ENCODE peak calls at places on chromosomes 5 and 9, in seven cellular contexts. P is bronchial epithelial cell, W is GM23248, L is AG04450, Z is lung, F is K562, N is fibroblast of mammary gland. C is an unnamed sample.

GRCh38 chr5:135154197-135154596 is 120.2 kb upstream of the PITX1 start:
- DNase-seq in P (peak; percentile 98), W (peak; percentile 63), L (no peak), Z (no peak), F (no peak), N (peak; percentile 61), C (no peak)

GRCh38 chr5:39214912-39215709 is 4.3 kb downstream of the FYB1 start:
- DNase-seq in P (no peak), W (no peak), L (no peak), Z (no peak), F (no peak), N (no peak), C (no peak)

GRCh38 chr9:71767421-71768321 is 642 bp downstream of the CEMIP2 start:
- DNase-seq in P (no peak), W (peak; percentile 61), L (no peak), Z (no peak), F (peak; percentile 16), N (peak; percentile 26), C (no peak)

GRCh38 chr9:126606483-126606870 is 7.3 kb upstream of the LMX1B start:
- DNase-seq in P (no peak), W (no peak), L (no peak), Z (no peak), F (no peak), N (no peak), C (no peak)

GRCh38 chr5:79561525-79561893 is 47.6 kb upstream of the HOMER1 start:
- DNase-seq in P (no peak), W (no peak), L (no peak), Z (no peak), F (no peak), N (no peak), C (no peak)

GRCh38 chr5:87268126-87268969 is 665 bp downstream of the RASA1 start:
- DNase-seq in P (peak; percentile 58), W (peak; percentile 83), L (peak; percentile 18), Z (peak; percentile 66), F (peak; percentile 53), N (peak; percentile 66), C (peak; percentile 13)

GRCh38 chr5:151123897-151124751 is 33.5 kb downstream of the ANXA6 start:
- DNase-seq in P (peak; percentile 20), W (peak; percentile 45), L (no peak), Z (peak; percentile 43), F (no peak), N (peak; percentile 46), C (no peak)

GRCh38 chr9:37406603-37407401 is 15.7 kb upstream of the GRHPR start:
- DNase-seq in P (no peak), W (no peak), L (no peak), Z (no peak), F (no peak), N (no peak), C (no peak)

GRCh38 chr9:87395804-87396458 is 101.7 kb upstream of the DAPK1 start:
- DNase-seq in P (no peak), W (no peak), L (no peak), Z (no peak), F (no peak), N (peak; percentile 56), C (no peak)

GRCh38 chr5:150105898-150106615 is 19.7 kb upstream of the CSF1R start:
- DNase-seq in P (no peak), W (no peak), L (no peak), Z (peak; percentile 29), F (no peak), N (no peak), C (no peak)

GRCh38 chr9:37037744-37038640 is 3.9 kb upstream of the PAX5 start:
- DNase-seq in P (no peak), W (peak; percentile 54), L (no peak), Z (no peak), F (no peak), N (no peak), C (no peak)

GRCh38 chr5:84494453-84494852 is 109.8 kb upstream of the EDIL3 start:
- DNase-seq in P (peak; percentile 52), W (peak; percentile 50), L (peak; percentile 63), Z (no peak), F (no peak), N (peak; percentile 78), C (no peak)

GRCh38 chr5:55160493-55161209 is 680 bp downstream of the GPX8 start:
- DNase-seq in P (peak; percentile 85), W (peak; percentile 98), L (peak; percentile 93), Z (no peak), F (peak; percentile 26), N (peak; percentile 95), C (no peak)

GRCh38 chr9:106921341-106921899 is 58.5 kb downstream of the ZNF462 start:
- DNase-seq in P (peak; percentile 24), W (peak; percentile 59), L (peak; percentile 32), Z (no peak), F (peak; percentile 50), N (peak; percentile 77), C (no peak)

GRCh38 chr5:115423541-115423940 is 121.0 kb downstream of the FEM1C start:
- DNase-seq in P (no peak), W (peak; percentile 47), L (no peak), Z (peak; percentile 42), F (no peak), N (no peak), C (no peak)

GRCh38 chr5:148829734-148830133 is 3.3 kb downstream of the ADRB2 start:
- DNase-seq in P (peak; percentile 25), W (no peak), L (no peak), Z (no peak), F (no peak), N (no peak), C (no peak)

GRCh38 chr5:148829248-148829594 is 2.8 kb downstream of the ADRB2 start:
- DNase-seq in P (no peak), W (no peak), L (no peak), Z (no peak), F (no peak), N (no peak), C (no peak)

GRCh38 chr5:148827723-148828122 is 1.3 kb downstream of the ADRB2 start:
- DNase-seq in P (peak; percentile 34), W (no peak), L (no peak), Z (no peak), F (no peak), N (no peak), C (no peak)

GRCh38 chr5:148830220-148830619 is 3.8 kb downstream of the ADRB2 start:
- DNase-seq in P (peak; percentile 26), W (no peak), L (no peak), Z (no peak), F (no peak), N (no peak), C (no peak)

DNA sequence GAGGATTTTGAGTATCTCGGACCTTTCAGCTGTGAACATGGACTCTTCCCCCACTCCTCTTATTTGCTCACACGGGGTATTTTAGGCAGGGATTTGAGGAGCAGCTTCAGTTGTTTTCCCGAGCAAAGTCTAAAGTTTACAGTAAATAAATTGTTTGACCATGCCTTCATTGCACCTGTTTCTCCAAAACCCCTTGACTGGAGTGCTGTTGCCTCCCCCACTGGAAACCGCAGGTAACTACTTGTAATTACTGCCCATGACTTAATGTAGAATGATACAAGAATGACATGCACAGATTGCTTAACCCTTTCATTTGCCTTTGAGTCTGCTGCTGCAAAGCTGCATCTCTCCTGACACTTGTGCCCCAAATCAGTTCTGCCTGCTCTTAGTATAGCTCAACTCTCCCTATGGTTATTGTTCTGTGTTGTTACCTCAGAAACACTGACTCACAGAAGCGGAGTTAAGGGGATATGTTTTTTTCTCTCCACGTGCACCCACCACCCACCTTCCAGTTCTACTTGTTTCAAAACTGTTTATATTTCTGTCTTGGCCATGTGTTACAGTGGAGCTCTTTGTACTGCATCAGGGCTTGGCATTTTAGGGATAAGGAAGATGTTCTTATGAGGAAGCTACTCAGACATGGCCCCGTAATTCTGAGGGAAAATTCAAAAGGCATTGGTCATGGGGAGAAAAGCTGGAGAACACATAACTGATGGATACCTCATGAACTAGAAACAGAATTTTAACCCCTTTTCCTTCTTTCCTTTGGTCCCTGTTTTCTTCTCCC is 2.2 kb downstream of the ADRB2 start:
- DNase-seq in P (peak; percentile 73), W (peak; percentile 11), L (no peak), Z (peak; percentile 52), F (no peak), N (no peak), C (no peak)
- H3K4me3 ChIP-seq in P (peak overlapping the region; percentile 86), W (no peak overlapping the region), L (peak overlapping the region; percentile 31), Z (peak overlapping the region; percentile 42), F (no peak overlapping the region), N (no peak overlapping the region), C (no peak overlapping the region)

DNA sequence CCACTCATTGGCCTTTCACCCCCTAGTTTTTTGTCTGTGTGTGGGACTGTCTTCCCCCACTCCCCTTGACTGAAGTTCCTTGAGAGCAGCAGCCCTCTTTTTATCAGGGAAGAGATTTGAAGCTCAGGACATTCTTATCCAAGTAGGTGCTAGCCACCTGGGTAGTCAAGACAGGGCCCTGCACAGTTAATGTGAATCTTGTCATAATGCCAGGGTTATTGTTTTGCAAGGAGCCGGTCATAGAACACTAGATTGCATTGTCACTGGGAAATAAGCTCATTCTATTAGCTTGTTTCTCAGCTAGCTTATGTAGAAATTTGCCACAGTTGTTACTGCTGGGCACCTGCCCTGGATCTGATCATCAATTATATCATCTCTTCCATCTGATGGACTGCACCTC is 256.1 kb downstream of the DOCK8 start:
- DNase-seq in P (peak; percentile 29), W (peak; percentile 27), L (no peak), Z (no peak), F (no peak), N (no peak), C (no peak)
- H3K4me3 ChIP-seq in P (peak overlapping the region; percentile 45), W (peak overlapping the region; percentile 89), L (peak overlapping the region; percentile 64), Z (peak overlapping the region; percentile 9), F (peak overlapping the region; percentile 41), N (peak overlapping the region; percentile 66), C (peak overlapping the region; percentile 39)

GRCh38 chr5:173237821-173238220 is 2.8 kb upstream of the NKX2-5 start:
- DNase-seq in P (no peak), W (no peak), L (no peak), Z (no peak), F (no peak), N (no peak), C (no peak)
- H3K4me3 ChIP-seq in P (no peak overlapping the region), W (no peak overlapping the region), L (no peak overlapping the region), Z (no peak overlapping the region), F (no peak overlapping the region), N (no peak overlapping the region), C (no peak overlapping the region)

DNA sequence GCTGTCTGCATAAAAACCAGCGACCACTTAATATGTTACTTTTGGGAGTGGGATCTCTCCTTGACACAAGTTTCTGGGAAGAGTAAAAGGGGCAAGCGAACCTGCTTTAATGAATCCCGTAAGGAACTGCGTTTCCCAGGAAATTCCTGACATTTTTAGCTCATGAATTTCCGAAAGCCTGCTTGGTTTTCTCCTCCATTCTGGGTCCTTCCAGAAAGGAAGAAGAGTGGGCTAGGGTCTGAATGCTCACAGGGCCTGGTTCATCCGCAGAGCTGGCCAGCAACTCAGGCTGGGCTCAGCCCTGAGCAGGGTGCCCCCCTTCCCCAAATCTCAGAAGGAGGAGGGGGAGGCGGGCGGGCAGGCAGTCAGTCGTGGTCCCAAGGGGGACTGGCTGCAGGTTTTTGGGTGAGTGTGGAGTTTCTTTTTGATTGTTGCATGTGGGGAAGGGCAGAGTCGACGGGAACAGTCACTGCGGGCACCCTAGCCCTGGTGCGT is 1.2 kb upstream of the PURA start:
- DNase-seq in P (no peak), W (peak; percentile 50), L (no peak), Z (no peak), F (no peak), N (no peak), C (no peak)
- H3K4me3 ChIP-seq in P (peak overlapping the region; percentile 77), W (peak overlapping the region; percentile 78), L (peak overlapping the region; percentile 75), Z (no peak overlapping the region), F (peak overlapping the region; percentile 65), N (peak overlapping the region; percentile 70), C (peak overlapping the region; percentile 38)